ENCODE peak calls at places on chromosomes 11 and 22, in four cellular contexts. V, M, A and T are unnamed samples. For H3K27me3, the result is how much of the 10 kb centered on the place peaks cover.

GRCh38 chr11:117876049-117876340 is 463 bp downstream of the FXYD6 start:
- DNase-seq in M (no peak), A (no peak), V (no peak), T (no peak)

GRCh38 chr11:115580927-115581680 is 76.9 kb upstream of the CADM1 start:
- DNase-seq in V (no peak), A (no peak), M (peak), T (no peak)

GRCh38 chr11:8732276-8732675 is 49.7 kb downstream of the RPL27A start:
- DNase-seq in M (no peak), A (no peak), V (no peak), T (no peak)

GRCh38 chr11:77580712-77581337 is 8.9 kb upstream of the AQP11 start:
- DNase-seq in V (no peak), M (no peak), A (peak), T (no peak)

GRCh38 chr11:119363874-119364590 is 17.5 kb downstream of the USP2 start:
- DNase-seq in M (peak), A (peak), V (no peak), T (no peak)

GRCh38 chr11:2933376-2934056 is 4.3 kb upstream of the PHLDA2 start:
- DNase-seq in V (no peak), M (peak), A (peak), T (peak)

GRCh38 chr11:58222730-58223129 is 6.0 kb downstream of the OR10Q1 start:
- DNase-seq in A (peak), M (no peak), V (no peak), T (no peak)

GRCh38 chr11:45411221-45411946 is 125.2 kb upstream of the SYT13 start:
- DNase-seq in M (no peak), V (peak), A (no peak), T (no peak)

GRCh38 chr11:47254381-47254780 is 3.4 kb upstream of the NR1H3 start:
- DNase-seq in V (no peak), A (no peak), M (no peak), T (peak)

GRCh38 chr11:2314525-2315394 is 12.9 kb downstream of the TSPAN32 start:
- DNase-seq in M (peak), A (no peak), V (peak), T (peak)

GRCh38 chr11:68954970-68955958 is 25.5 kb downstream of the MRGPRD start:
- DNase-seq in M (peak), A (peak), V (peak), T (no peak)

GRCh38 chr11:44613081-44613628 is 47.7 kb downstream of the CD82 start:
- DNase-seq in A (no peak), V (no peak), M (no peak), T (no peak)

GRCh38 chr11:79189604-79190003 is 251.2 kb downstream of the TENM4 start:
- DNase-seq in M (no peak), A (no peak), V (no peak), T (peak)

GRCh38 chr11:73875840-73876239 is 806 bp downstream of the COA4 start:
- DNase-seq in V (no peak), A (peak), M (no peak), T (no peak)

GRCh38 chr11:3189886-3190583 is 24.9 kb upstream of the OSBPL5 start:
- DNase-seq in V (no peak), A (no peak), M (no peak), T (no peak)

GRCh38 chr11:57358543-57358961 is 20.4 kb downstream of the P2RX3 start:
- DNase-seq in M (no peak), V (no peak), A (peak), T (peak)

GRCh38 chr11:15119352-15119751 is 4.6 kb downstream of the INSC start:
- DNase-seq in M (no peak), A (no peak), V (no peak), T (no peak)

DNA sequence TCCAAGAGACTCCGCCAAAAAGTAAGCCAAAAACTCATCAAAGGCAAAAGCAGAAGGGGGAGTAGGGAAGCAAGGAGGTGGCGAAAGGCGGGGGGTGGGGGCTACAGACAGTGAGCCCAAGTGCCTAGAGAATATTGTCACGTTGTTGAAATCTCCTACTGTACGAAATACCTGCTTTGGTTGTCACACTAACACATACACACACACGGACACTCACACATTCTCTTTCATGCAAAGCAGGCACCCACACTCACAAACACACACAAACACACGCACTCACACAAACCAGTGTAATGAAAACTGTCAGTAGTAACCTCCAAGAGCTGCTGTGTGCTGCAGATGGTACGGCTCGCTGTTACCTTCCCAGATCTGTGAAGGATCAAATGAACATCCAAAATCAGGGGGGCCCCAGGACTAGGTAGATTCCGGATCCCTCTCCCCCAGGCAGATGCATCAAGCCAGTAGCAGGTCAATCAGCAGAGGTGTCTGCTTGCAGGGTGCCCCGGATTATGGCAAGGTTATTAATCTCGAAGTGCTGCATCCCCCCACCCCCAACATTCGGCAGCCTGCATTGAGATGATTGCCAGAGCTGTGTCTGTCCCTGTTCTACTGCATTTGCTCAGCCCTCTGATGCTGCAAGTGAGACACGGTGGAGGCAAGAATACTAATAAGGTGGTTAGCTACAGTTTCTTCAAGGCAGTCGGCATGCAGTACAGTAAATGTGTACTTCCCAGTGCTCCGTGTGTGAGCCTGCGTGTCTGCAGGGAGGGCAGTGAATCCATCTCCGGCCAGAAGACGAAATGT is at the start of gene LRRC4C:
- DNase-seq in M (no peak), V (no peak), A (peak), T (no peak)
- H3K27me3 ChIP-seq in M (under half), V (under half), A (under half), T (under half)

GRCh38 chr11:131688056-131688693 is 317.8 kb downstream of the NTM start:
- DNase-seq in A (peak), V (peak), M (peak), T (peak)
- TF ChIP-seq CTCF in A (peak), V (peak), M (peak), T (peak)

GRCh38 chr11:64387916-64388315 is 29.0 kb downstream of the RPS6KA4 start:
- DNase-seq in M (no peak), V (no peak), A (no peak), T (no peak)
- H3K27me3 ChIP-seq in M (under half), V (under half), A (under half), T (under half)

GRCh38 chr11:122617926-122618325 is 37.6 kb upstream of the UBASH3B start:
- DNase-seq in M (no peak), V (no peak), A (no peak), T (no peak)
- TF ChIP-seq CTCF in M (no peak), V (no peak), A (no peak), T (no peak)

DNA sequence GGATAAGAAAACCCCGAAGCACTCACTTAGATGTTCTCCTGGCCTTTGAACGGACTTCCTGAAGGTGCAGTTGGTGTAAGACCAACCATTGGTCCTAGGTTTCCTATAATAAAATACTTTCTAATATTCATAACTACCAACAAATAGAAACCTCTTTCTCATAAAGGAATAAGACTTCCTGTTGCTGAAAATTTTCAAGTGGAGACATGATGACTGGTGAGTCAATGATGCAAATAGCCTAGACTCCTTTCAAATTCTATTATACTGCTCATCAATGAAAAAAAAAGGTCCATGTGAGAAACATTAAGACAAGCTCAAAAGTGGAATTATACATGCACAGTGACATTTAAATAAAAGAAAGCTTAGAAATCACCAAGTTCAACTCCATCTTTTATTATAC is 862.8 kb downstream of the FAM181B start:
- DNase-seq in M (no peak), A (no peak), V (no peak), T (no peak)
- H3K27me3 ChIP-seq in M (under half), A (under half), V (under half), T (under half)

DNA sequence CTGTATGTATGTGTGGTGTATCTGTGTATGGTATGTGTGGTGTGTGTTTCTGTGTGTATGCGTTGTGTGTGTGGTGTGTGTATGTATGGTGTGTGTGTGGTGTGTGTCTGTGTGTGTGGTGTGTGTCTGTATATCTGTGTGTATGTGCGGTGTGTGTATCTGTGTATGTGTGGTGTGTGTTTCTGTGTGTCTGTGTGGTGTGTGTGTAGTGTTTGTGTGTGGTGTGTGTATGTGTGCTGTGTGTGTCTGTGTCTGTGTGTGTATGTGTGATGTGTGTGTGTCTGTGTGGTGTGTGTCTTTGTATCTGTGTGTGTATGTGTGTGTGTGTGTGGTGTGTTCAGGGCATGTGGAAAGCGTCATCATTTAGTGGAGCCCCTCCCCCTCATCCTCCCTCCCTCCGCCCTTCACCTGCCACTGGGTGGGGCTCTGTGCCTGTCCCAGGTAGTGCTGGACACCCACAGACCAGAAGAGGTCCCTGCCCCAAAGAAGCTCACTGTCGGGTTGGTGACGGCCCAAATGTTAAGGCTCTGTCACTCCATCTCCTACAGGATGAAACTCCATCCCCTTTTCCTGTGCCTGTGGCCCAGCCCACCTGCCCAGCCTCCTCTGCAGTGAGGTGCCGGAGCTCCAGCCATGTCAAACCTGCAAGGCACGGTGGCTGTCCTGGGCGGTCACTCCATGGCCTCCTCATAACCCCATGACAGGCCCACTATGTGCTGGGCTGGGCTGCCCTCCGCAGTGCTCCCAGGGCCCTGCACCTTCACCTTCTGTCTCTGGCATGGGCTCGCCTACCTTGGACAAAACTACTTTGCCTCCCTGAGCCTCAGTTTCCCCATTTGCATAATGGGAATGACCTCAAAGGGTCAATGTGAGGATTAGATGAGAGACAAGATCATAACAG is 23.4 kb upstream of the SHISAL1 start:
- DNase-seq in M (no peak), V (no peak), A (peak), T (no peak)
- TF ChIP-seq CTCF in M (no peak), V (no peak), A (peak), T (no peak)